ENCODE peak calls at places on chromosomes 13 and 19, in eight cellular contexts. T, O, U, E, H, F, N and G are unnamed samples.
A peak's percentile ranks its signal among the peaks of the same experiment; 100 is the strongest.

GRCh38 chr13:76638882-76639281 is 247.3 kb downstream of the KCTD12 start:
- DNase-seq in T (no peak), O (no peak), U (no peak), E (no peak), H (no peak), F (no peak), N (no peak), G (no peak)

GRCh38 chr13:75635621-75636338 is at the start of gene LMO7:
- DNase-seq in T (peak; percentile 62), O (peak; percentile 73), U (peak; percentile 63), E (peak; percentile 49), H (peak; percentile 61), F (peak; percentile 69), N (peak; percentile 57), G (peak; percentile 50)

GRCh38 chr13:113063091-113063491 is 42.5 kb upstream of the F7 start:
- DNase-seq in T (no peak), O (no peak), U (no peak), E (no peak), H (no peak), F (no peak), N (no peak), G (peak; percentile 37)

GRCh38 chr13:93558637-93559036 is 332.0 kb downstream of the GPC6 start:
- DNase-seq in T (no peak), O (no peak), U (no peak), E (no peak), H (no peak), F (no peak), N (no peak), G (no peak)

GRCh38 chr13:59279024-59279423 is 884.7 kb downstream of the DIAPH3 start:
- DNase-seq in T (no peak), O (no peak), U (no peak), E (no peak), H (no peak), F (no peak), N (no peak), G (no peak)

GRCh38 chr19:12939292-12939606 is 840 bp downstream of the CALR start:
- DNase-seq in T (peak; percentile 68), O (peak; percentile 38), U (peak; percentile 56), E (peak; percentile 60), H (peak; percentile 54), F (no peak), N (peak; percentile 52), G (peak; percentile 51)

GRCh38 chr19:57362419-57362818 is 932 bp upstream of the TRAPPC2B start:
- DNase-seq in T (no peak), O (no peak), U (no peak), E (no peak), H (no peak), F (no peak), N (no peak), G (no peak)

GRCh38 chr13:79937311-79938243 is 403.3 kb downstream of the SPRY2 start:
- DNase-seq in T (no peak), O (no peak), U (no peak), E (peak; percentile 1), H (no peak), F (no peak), N (no peak), G (no peak)

GRCh38 chr19:51407631-51408131 is 9.8 kb downstream of the SIGLEC10 start:
- DNase-seq in T (peak; percentile 44), O (peak; percentile 63), U (no peak), E (peak; percentile 26), H (peak; percentile 53), F (no peak), N (peak; percentile 51), G (no peak)

GRCh38 chr19:51081476-51081875 is 1.2 kb downstream of the KLK14 start:
- DNase-seq in T (no peak), O (no peak), U (no peak), E (no peak), H (no peak), F (no peak), N (no peak), G (no peak)

GRCh38 chr19:16899566-16900075 is 10.8 kb downstream of the F2RL3 start:
- DNase-seq in T (no peak), O (peak; percentile 81), U (no peak), E (peak; percentile 62), H (peak; percentile 63), F (no peak), N (no peak), G (peak; percentile 71)